ENCODE peak calls at places on chromosomes 12 and 14, in six cellular contexts. I, M, P, W, K and H are unnamed samples.
A peak's percentile ranks its signal among the peaks of the same experiment; 100 is the strongest.

GRCh38 chr14:99734406-99735051 is 50.4 kb downstream of the CYP46A1 start:
- DNase-seq in I (peak; percentile 16), M (peak; percentile 7), P (no peak), W (no peak), K (peak; percentile 18), H (peak; percentile 80)

GRCh38 chr12:71438670-71439361 is 782 bp upstream of the LGR5 start:
- DNase-seq in I (no peak), M (no peak), P (no peak), W (no peak), K (no peak), H (no peak)

GRCh38 chr14:23568600-23569310 is 1.2 kb upstream of the AP1G2 start:
- DNase-seq in I (no peak), M (no peak), P (no peak), W (peak; percentile 83), K (peak; percentile 48), H (no peak)

GRCh38 chr12:100608776-100609175 is 35.3 kb downstream of the GAS2L3 start:
- DNase-seq in I (no peak), M (no peak), P (no peak), W (no peak), K (no peak), H (no peak)

GRCh38 chr12:27055966-27056365 is 26.4 kb downstream of the C12orf71 start:
- DNase-seq in I (no peak), M (no peak), P (no peak), W (no peak), K (no peak), H (no peak)

GRCh38 chr12:109710747-109711595 is 2.7 kb upstream of the FAM222A start:
- DNase-seq in I (no peak), M (no peak), P (no peak), W (no peak), K (no peak), H (no peak)

GRCh38 chr12:111785651-111786050 is 18.9 kb downstream of the ALDH2 start:
- DNase-seq in I (no peak), M (no peak), P (no peak), W (no peak), K (no peak), H (no peak)

GRCh38 chr12:75816892-75817291 is 214.7 kb downstream of the PHLDA1 start:
- DNase-seq in I (no peak), M (no peak), P (no peak), W (peak; percentile 74), K (no peak), H (no peak)

GRCh38 chr12:109493938-109494337 is 16.5 kb downstream of the UBE3B start:
- DNase-seq in I (no peak), M (no peak), P (no peak), W (no peak), K (no peak), H (no peak)

GRCh38 chr12:118827047-118827446 is 154.3 kb upstream of the SRRM4 start:
- DNase-seq in I (no peak), M (no peak), P (no peak), W (no peak), K (no peak), H (no peak)

GRCh38 chr14:55707365-55707804 is 127.4 kb downstream of the KTN1 start:
- DNase-seq in I (no peak), M (no peak), P (no peak), W (peak; percentile 61), K (no peak), H (no peak)

GRCh38 chr14:80387563-80387981 is 176.3 kb upstream of the DIO2 start:
- DNase-seq in I (peak; percentile 34), M (peak; percentile 83), P (no peak), W (no peak), K (no peak), H (no peak)

GRCh38 chr14:35285168-35285990 is 6.8 kb upstream of the PSMA6 start:
- DNase-seq in I (no peak), M (no peak), P (no peak), W (peak; percentile 97), K (no peak), H (no peak)

GRCh38 chr14:24274101-24274543 is 2.7 kb upstream of the RABGGTA start:
- DNase-seq in I (no peak), M (no peak), P (peak; percentile 7), W (peak; percentile 81), K (no peak), H (peak; percentile 40)

GRCh38 chr12:39105111-39105510 is 199.7 kb upstream of the CPNE8 start:
- DNase-seq in I (no peak), M (no peak), P (no peak), W (no peak), K (no peak), H (no peak)

GRCh38 chr12:108773798-108774788 is 42.8 kb upstream of the CORO1C start:
- DNase-seq in I (peak; percentile 91), M (peak; percentile 85), P (no peak), W (no peak), K (peak; percentile 61), H (peak; percentile 21)

DNA sequence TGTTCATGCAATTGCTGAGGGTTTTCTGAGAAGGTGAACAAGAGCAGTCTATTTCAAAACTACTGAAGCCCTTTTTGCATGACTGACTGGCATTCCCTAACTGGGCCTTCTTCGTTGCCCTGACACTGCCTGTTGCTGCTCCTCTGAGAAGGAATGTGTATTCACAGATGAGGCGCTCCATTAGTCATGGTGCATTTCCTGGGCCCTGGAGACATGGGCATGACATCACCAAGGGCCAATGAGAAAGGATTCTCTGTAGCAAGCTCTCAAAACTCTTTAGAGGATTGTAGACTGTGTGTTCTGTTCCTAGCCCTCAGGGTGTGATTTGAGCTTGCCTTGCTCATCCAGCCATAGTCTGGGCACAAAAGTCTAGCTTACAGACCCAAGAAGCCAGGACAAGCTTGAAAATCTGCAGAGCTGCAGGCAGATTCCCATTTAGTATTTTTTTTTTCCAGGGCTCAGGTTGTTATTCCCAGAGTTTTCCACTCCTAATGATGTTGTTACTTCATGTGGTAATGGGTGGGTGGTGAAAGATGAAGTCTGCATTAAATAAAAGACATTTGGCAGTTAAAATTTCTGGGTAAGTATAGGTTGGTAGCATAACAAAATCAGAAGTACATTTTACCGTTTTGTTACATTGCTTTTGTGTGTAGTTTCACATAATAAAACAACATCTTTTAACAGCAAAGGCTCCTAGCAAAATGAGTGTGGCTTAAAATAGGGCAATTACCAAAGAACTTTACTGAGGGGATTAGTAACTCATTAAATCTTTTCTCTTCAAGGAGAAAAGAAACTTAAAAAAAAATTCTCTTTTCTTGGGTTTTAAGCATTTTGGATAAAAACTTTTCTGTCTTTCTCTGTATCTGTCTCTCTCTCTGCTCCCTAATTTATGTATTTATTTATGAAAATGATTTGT is 318.4 kb downstream of the RAD51B start:
- DNase-seq in I (peak; percentile 36), M (peak; percentile 97), P (no peak), W (no peak), K (no peak), H (no peak)
- H3K4me1 ChIP-seq in I (peaks cover 20% of the 10 kb centered on the region), M (peaks cover 66% of the 10 kb centered on the region), P (no peaks in the 10 kb centered on the region), W (no peaks in the 10 kb centered on the region), K (peaks cover 15% of the 10 kb centered on the region), H (peaks cover 38% of the 10 kb centered on the region)

GRCh38 chr12:114360485-114360884 is 45.5 kb downstream of the TBX5 start:
- DNase-seq in I (no peak), M (no peak), P (no peak), W (no peak), K (no peak), H (no peak)
- H3K4me1 ChIP-seq in I (no peaks in the 10 kb centered on the region), M (no peaks in the 10 kb centered on the region), P (no peaks in the 10 kb centered on the region), W (no peaks in the 10 kb centered on the region), K (no peaks in the 10 kb centered on the region), H (no peaks in the 10 kb centered on the region)

GRCh38 chr12:6535960-6536847 is 1.9 kb downstream of the GAPDH start:
- DNase-seq in I (no peak), M (no peak), P (no peak), W (peak; percentile 76), K (peak; percentile 23), H (no peak)

GRCh38 chr12:6538420-6539275 is 4.3 kb downstream of the GAPDH start:
- DNase-seq in I (no peak), M (no peak), P (no peak), W (peak; percentile 95), K (peak; percentile 30), H (no peak)

GRCh38 chr12:6534914-6535696 is 788 bp downstream of the GAPDH start:
- DNase-seq in I (peak; percentile 86), M (peak; percentile 73), P (peak; percentile 73), W (peak; percentile 86), K (peak; percentile 74), H (peak; percentile 77)

GRCh38 chr12:6535697-6535946 is 1.3 kb downstream of the GAPDH start:
- DNase-seq in I (no peak), M (no peak), P (no peak), W (no peak), K (no peak), H (no peak)

DNA sequence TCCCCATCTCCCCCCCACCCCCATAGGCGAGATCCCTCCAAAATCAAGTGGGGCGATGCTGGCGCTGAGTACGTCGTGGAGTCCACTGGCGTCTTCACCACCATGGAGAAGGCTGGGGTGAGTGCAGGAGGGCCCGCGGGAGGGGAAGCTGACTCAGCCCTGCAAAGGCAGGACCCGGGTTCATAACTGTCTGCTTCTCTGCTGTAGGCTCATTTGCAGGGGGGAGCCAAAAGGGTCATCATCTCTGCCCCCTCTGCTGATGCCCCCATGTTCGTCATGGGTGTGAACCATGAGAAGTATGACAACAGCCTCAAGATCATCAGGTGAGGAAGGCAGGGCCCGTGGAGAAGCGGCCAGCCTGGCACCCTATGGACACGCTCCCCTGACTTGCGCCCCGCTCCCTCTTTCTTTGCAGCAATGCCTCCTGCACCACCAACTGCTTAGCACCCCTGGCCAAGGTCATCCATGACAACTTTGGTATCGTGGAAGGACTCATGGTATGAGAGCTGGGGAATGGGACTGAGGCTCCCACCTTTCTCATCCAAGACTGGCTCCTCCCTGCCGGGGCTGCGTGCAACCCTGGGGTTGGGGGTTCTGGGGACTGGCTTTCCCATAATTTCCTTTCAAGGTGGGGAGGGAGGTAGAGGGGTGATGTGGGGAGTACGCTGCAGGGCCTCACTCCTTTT is 2.7 kb downstream of the GAPDH start:
- DNase-seq in I (no peak), M (no peak), P (no peak), W (peak; percentile 87), K (peak; percentile 42), H (no peak)
- H3K4me1 ChIP-seq in I (peaks cover 60% of the 10 kb centered on the region), M (peaks cover 17% of the 10 kb centered on the region), P (peaks cover 67% of the 10 kb centered on the region), W (peaks cover 75% of the 10 kb centered on the region), K (peaks cover 14% of the 10 kb centered on the region), H (peaks cover 13% of the 10 kb centered on the region)

GRCh38 chr12:116459011-116459410 is 100.2 kb upstream of the MAP1LC3B2 start:
- DNase-seq in I (no peak), M (no peak), P (no peak), W (no peak), K (no peak), H (no peak)
- H3K4me1 ChIP-seq in I (peaks cover 20% of the 10 kb centered on the region), M (no peaks in the 10 kb centered on the region), P (no peaks in the 10 kb centered on the region), W (peaks cover 12% of the 10 kb centered on the region), K (peaks cover 8% of the 10 kb centered on the region), H (no peaks in the 10 kb centered on the region)